ENCODE peak calls at places on chromosomes 1 and 21, in eight cellular contexts. V, K, S, B, L, C, M and Z are unnamed samples.

GRCh38 chr1:170967042-170967910 is 31.9 kb downstream of the MROH9 start:
- DNase-seq in V (no peak), K (peak), S (peak), B (no peak), L (peak), C (no peak), M (no peak), Z (no peak)

GRCh38 chr1:223819730-223820514 is 25.8 kb downstream of the TP53BP2 start:
- DNase-seq in V (no peak), K (no peak), S (no peak), B (no peak), L (no peak), C (no peak), M (no peak), Z (no peak)

GRCh38 chr1:211735208-211736170 is 60.1 kb upstream of the NEK2 start:
- DNase-seq in V (no peak), K (peak), S (peak), B (peak), L (peak), C (no peak), M (peak), Z (peak)

GRCh38 chr1:220137006-220137794 is 43.3 kb downstream of the IARS2 start:
- DNase-seq in V (no peak), K (no peak), S (no peak), B (no peak), L (no peak), C (no peak), M (no peak), Z (no peak)

GRCh38 chr1:199693724-199694123 is 333.8 kb upstream of the NR5A2 start:
- DNase-seq in V (no peak), K (no peak), S (no peak), B (no peak), L (no peak), C (no peak), M (no peak), Z (no peak)

GRCh38 chr1:160083968-160084770 is 2.8 kb downstream of the KCNJ9 start:
- DNase-seq in V (peak), K (peak), S (peak), B (no peak), L (peak), C (peak), M (peak), Z (no peak)

GRCh38 chr1:54409156-54410142 is 3.3 kb upstream of the SSBP3 start:
- DNase-seq in V (peak), K (no peak), S (no peak), B (no peak), L (peak), C (no peak), M (no peak), Z (no peak)

GRCh38 chr1:205518616-205519540 is 14.4 kb downstream of the CDK18 start:
- DNase-seq in V (peak), K (no peak), S (peak), B (no peak), L (no peak), C (no peak), M (no peak), Z (no peak)

GRCh38 chr1:156382561-156382960 is 13.6 kb downstream of the RHBG start:
- DNase-seq in V (no peak), K (no peak), S (no peak), B (no peak), L (no peak), C (no peak), M (no peak), Z (no peak)

GRCh38 chr1:81114191-81114590 is 686.5 kb upstream of the ADGRL2 start:
- DNase-seq in V (no peak), K (no peak), S (no peak), B (no peak), L (no peak), C (no peak), M (no peak), Z (no peak)

GRCh38 chr1:88982055-88982454 is 10.4 kb downstream of the KYAT3 start:
- DNase-seq in V (no peak), K (no peak), S (no peak), B (no peak), L (no peak), C (no peak), M (no peak), Z (no peak)

GRCh38 chr1:185864889-185865288 is 130.7 kb downstream of the HMCN1 start:
- DNase-seq in V (no peak), K (no peak), S (no peak), B (no peak), L (no peak), C (no peak), M (no peak), Z (no peak)

GRCh38 chr1:196302981-196303380 is 305.3 kb downstream of the KCNT2 start:
- DNase-seq in V (no peak), K (no peak), S (no peak), B (no peak), L (no peak), C (no peak), M (no peak), Z (no peak)

GRCh38 chr1:84780000-84780716 is 89.9 kb upstream of the SSX2IP start:
- DNase-seq in V (no peak), K (no peak), S (peak), B (peak), L (peak), C (no peak), M (no peak), Z (no peak)

GRCh38 chr1:223759273-223759672 is 46.9 kb downstream of the CAPN2 start:
- DNase-seq in V (no peak), K (no peak), S (no peak), B (no peak), L (no peak), C (no peak), M (no peak), Z (no peak)

GRCh38 chr1:12174789-12175455 is 8.1 kb downstream of the TNFRSF1B start:
- DNase-seq in V (no peak), K (no peak), S (peak), B (no peak), L (no peak), C (peak), M (peak), Z (no peak)

GRCh38 chr1:33324677-33325417 is 3.9 kb upstream of the A3GALT2 start:
- DNase-seq in V (no peak), K (no peak), S (no peak), B (no peak), L (no peak), C (no peak), M (no peak), Z (no peak)

GRCh38 chr1:196557797-196558196 is 50.4 kb downstream of the KCNT2 start:
- DNase-seq in V (no peak), K (no peak), S (no peak), B (no peak), L (no peak), C (no peak), M (no peak), Z (no peak)

GRCh38 chr1:37476087-37476452 is 1.7 kb downstream of the ZC3H12A start:
- DNase-seq in V (no peak), K (no peak), S (no peak), B (no peak), L (no peak), C (no peak), M (no peak), Z (peak)

GRCh38 chr21:45364464-45365185 is 40.3 kb upstream of the COL18A1 start:
- DNase-seq in V (no peak), K (peak), S (peak), B (peak), L (no peak), C (peak), M (no peak), Z (no peak)

GRCh38 chr21:41396452-41397107 is 29.5 kb upstream of the MX1 start:
- DNase-seq in V (peak), K (no peak), S (peak), B (peak), L (peak), C (no peak), M (no peak), Z (peak)

GRCh38 chr1:113981962-113982931 is 3.0 kb downstream of the OLFML3 start:
- DNase-seq in V (peak), K (no peak), S (peak), B (peak), L (peak), C (peak), M (peak), Z (peak)

GRCh38 chr1:115251856-115252255 is 86.2 kb downstream of the NGF start:
- DNase-seq in V (no peak), K (no peak), S (peak), B (no peak), L (no peak), C (peak), M (peak), Z (no peak)

GRCh38 chr1:225919906-225920305 is 4.1 kb downstream of the PYCR2 start:
- DNase-seq in V (peak), K (no peak), S (peak), B (peak), L (no peak), C (no peak), M (peak), Z (peak)

GRCh38 chr1:154014154-154014910 is 23.8 kb downstream of the RPS27 start:
- DNase-seq in V (no peak), K (no peak), S (no peak), B (no peak), L (peak), C (no peak), M (no peak), Z (no peak)

GRCh38 chr1:15833069-15833679 is 14.3 kb upstream of the SPEN start:
- DNase-seq in V (peak), K (no peak), S (peak), B (peak), L (peak), C (peak), M (peak), Z (peak)

GRCh38 chr21:39531777-39532333 is 80.1 kb downstream of the SH3BGR start:
- DNase-seq in V (no peak), K (no peak), S (no peak), B (no peak), L (no peak), C (no peak), M (no peak), Z (no peak)

GRCh38 chr1:7420706-7421105 is 350.4 kb upstream of the VAMP3 start:
- DNase-seq in V (peak), K (no peak), S (no peak), B (no peak), L (no peak), C (peak), M (no peak), Z (no peak)

GRCh38 chr1:221724931-221725605 is 16.8 kb downstream of the DUSP10 start:
- DNase-seq in V (no peak), K (no peak), S (no peak), B (no peak), L (peak), C (no peak), M (no peak), Z (peak)

GRCh38 chr21:39014751-39015150 is 168.5 kb downstream of the PSMG1 start:
- DNase-seq in V (no peak), K (no peak), S (no peak), B (no peak), L (peak), C (no peak), M (no peak), Z (no peak)

GRCh38 chr1:238639861-238640260 is 746.5 kb upstream of the CHRM3 start:
- DNase-seq in V (no peak), K (no peak), S (no peak), B (no peak), L (no peak), C (no peak), M (no peak), Z (no peak)

GRCh38 chr21:45542667-45543370 is 579 bp upstream of the SLC19A1 start:
- DNase-seq in V (peak), K (no peak), S (peak), B (peak), L (no peak), C (peak), M (peak), Z (peak)

GRCh38 chr1:70327306-70328076 is 27.0 kb downstream of the ANKRD13C start:
- DNase-seq in V (no peak), K (no peak), S (no peak), B (no peak), L (no peak), C (no peak), M (no peak), Z (no peak)

GRCh38 chr1:184476187-184476586 is 89.4 kb downstream of the C1orf21 start:
- DNase-seq in V (no peak), K (no peak), S (no peak), B (no peak), L (no peak), C (no peak), M (no peak), Z (no peak)

GRCh38 chr21:28805885-28806284 is 186.8 kb downstream of the LTN1 start:
- DNase-seq in V (no peak), K (no peak), S (peak), B (no peak), L (no peak), C (no peak), M (peak), Z (no peak)

GRCh38 chr1:30169269-30169668 is 554.1 kb downstream of the MATN1 start:
- DNase-seq in V (peak), K (no peak), S (no peak), B (no peak), L (no peak), C (no peak), M (no peak), Z (no peak)

GRCh38 chr1:82848043-82848442 is 1047.3 kb downstream of the ADGRL2 start:
- DNase-seq in V (no peak), K (no peak), S (no peak), B (no peak), L (no peak), C (no peak), M (no peak), Z (no peak)

GRCh38 chr21:46323227-46323709 is 402 bp downstream of the C21orf58 start:
- DNase-seq in V (no peak), K (no peak), S (peak), B (no peak), L (peak), C (no peak), M (no peak), Z (no peak)

GRCh38 chr1:221283532-221283931 is 404.3 kb downstream of the HLX start:
- DNase-seq in V (no peak), K (no peak), S (no peak), B (no peak), L (no peak), C (no peak), M (no peak), Z (no peak)

DNA sequence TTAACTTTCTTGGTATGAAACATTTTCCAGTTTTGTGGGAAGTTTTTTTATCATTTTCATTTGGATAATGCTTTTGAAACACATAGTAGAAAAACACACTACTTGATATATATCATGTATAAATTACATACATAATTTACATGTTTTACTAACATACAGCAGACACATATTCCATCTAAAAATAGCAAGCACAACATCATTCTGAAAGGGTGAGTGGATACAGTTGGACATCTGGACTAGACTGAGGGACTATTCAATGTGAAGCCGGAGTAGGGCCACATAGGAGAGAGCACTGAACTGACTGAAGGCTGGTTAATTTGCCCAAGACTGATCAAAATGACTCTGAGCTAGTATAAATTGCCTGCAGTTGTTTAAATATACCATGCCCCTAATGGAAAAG is 11.7 kb downstream of the CDKN2C start:
- DNase-seq in V (no peak), K (no peak), S (no peak), B (no peak), L (no peak), C (no peak), M (no peak), Z (no peak)
- H3K4me3 ChIP-seq in V (no peak), K (peak), S (no peak), B (peak), L (no peak), C (no peak), M (no peak), Z (no peak)

GRCh38 chr1:248618878-248619277 is 16.0 kb downstream of the OR2T11 start:
- DNase-seq in V (peak), K (peak), S (peak), B (peak), L (peak), C (no peak), M (no peak), Z (no peak)
- TF ChIP-seq CTCF in V (peak), K (peak), S (peak), B (peak), L (peak), C (no peak), M (no peak), Z (no peak)

GRCh38 chr1:65477414-65478378 is 57.2 kb downstream of the LEPR start:
- DNase-seq in V (no peak), K (no peak), S (no peak), B (no peak), L (no peak), C (no peak), M (no peak), Z (no peak)
- TF ChIP-seq POLR2A in V (no peak), K (no peak), S (no peak), B (no peak), L (no peak), C (no peak), M (no peak), Z (no peak)

GRCh38 chr1:66676616-66677298 is 75.5 kb upstream of the DYNLT5 start:
- DNase-seq in V (no peak), K (no peak), S (peak), B (no peak), L (no peak), C (no peak), M (no peak), Z (no peak)
- H3K4me3 ChIP-seq in V (no peak), K (no peak), S (no peak), B (no peak), L (no peak), C (no peak), M (no peak), Z (no peak)

DNA sequence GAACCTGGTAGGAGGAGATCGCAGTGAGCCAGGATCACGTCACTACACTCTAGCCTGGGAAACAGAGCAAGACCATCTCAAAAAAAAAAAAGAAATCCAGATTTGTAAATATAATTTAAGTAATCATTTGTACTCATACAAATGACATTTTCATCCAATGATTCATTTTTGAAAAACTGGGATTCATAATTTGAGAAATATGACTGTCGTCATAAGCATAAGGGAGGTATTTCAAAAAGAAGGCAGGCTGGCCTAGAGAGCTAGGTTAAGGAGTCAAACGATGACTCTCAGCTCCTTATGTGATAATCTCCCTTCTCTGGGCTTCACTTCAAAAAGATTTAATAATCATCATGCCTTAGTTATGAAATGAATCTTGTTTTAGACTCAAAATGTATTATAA is 2.3 kb downstream of the GART start:
- DNase-seq in V (no peak), K (no peak), S (no peak), B (no peak), L (no peak), C (no peak), M (no peak), Z (no peak)
- TF ChIP-seq CTCF in V (no peak), K (no peak), S (no peak), B (no peak), L (no peak), C (no peak), M (no peak), Z (no peak)

GRCh38 chr1:151509350-151510019 is 1.7 kb upstream of the CGN start:
- DNase-seq in V (no peak), K (no peak), S (no peak), B (no peak), L (no peak), C (no peak), M (no peak), Z (no peak)

GRCh38 chr1:151510957-151511635 is at the start of gene CGN:
- DNase-seq in V (peak), K (peak), S (peak), B (peak), L (peak), C (peak), M (peak), Z (peak)

GRCh38 chr1:151508721-151509292 is 2.4 kb upstream of the CGN start:
- DNase-seq in V (peak), K (no peak), S (peak), B (peak), L (no peak), C (no peak), M (no peak), Z (no peak)

GRCh38 chr1:151510614-151510956 is 602 bp upstream of the CGN start:
- DNase-seq in V (no peak), K (no peak), S (no peak), B (no peak), L (no peak), C (no peak), M (no peak), Z (no peak)

GRCh38 chr1:151510020-151510405 is 1.2 kb upstream of the CGN start:
- DNase-seq in V (no peak), K (no peak), S (no peak), B (no peak), L (no peak), C (no peak), M (no peak), Z (no peak)
- TF ChIP-seq POLR2A in V (no peak), K (no peak), S (no peak), B (no peak), L (no peak), C (no peak), M (no peak), Z (no peak)

GRCh38 chr1:172608098-172608601 is 50.8 kb upstream of the FASLG start:
- DNase-seq in V (no peak), K (no peak), S (no peak), B (no peak), L (no peak), C (no peak), M (no peak), Z (no peak)
- H3K4me3 ChIP-seq in V (no peak), K (no peak), S (no peak), B (no peak), L (no peak), C (no peak), M (no peak), Z (no peak)